ENCODE peak calls at places on chromosomes 3 and 15, in ten cellular contexts. One of them, this sample, is unnamed.

GRCh38 chr15:50993598-50993997 is 85.1 kb downstream of the AP4E1 start:
- DNase-seq in NCI-H1930: no peak
- DNase-seq in mesenchymal stem cell: no peak
- DNase-seq in frontal cortex: no peak
- DNase-seq in CD8-positive, alpha-beta memory T cell: no peak
- DNase-seq in aorta: no peak
- DNase-seq in immature natural killer cell: no peak
- DNase-seq in Caco-2: no peak
- DNase-seq in GM03348: no peak
- DNase-seq in neural crest cell: no peak
- DNase-seq in this sample: no peak

GRCh38 chr15:67107014-67107812 is 41.8 kb downstream of the SMAD3 start:
- DNase-seq in Caco-2: no peak
- DNase-seq in CD8-positive, alpha-beta memory T cell: no peak
- DNase-seq in neural crest cell: no peak
- DNase-seq in frontal cortex: peak; percentile 56
- DNase-seq in NCI-H1930: no peak
- DNase-seq in immature natural killer cell: peak; percentile 49
- DNase-seq in mesenchymal stem cell: peak; percentile 99
- DNase-seq in GM03348: peak; percentile 86
- DNase-seq in aorta: peak; percentile 86
- DNase-seq in this sample: peak; percentile 99

GRCh38 chr15:87557871-87558270 is 698.7 kb downstream of the NTRK3 start:
- DNase-seq in Caco-2: no peak
- DNase-seq in frontal cortex: no peak
- DNase-seq in CD8-positive, alpha-beta memory T cell: no peak
- DNase-seq in GM03348: no peak
- DNase-seq in NCI-H1930: no peak
- DNase-seq in aorta: no peak
- DNase-seq in mesenchymal stem cell: no peak
- DNase-seq in neural crest cell: no peak
- DNase-seq in immature natural killer cell: no peak
- DNase-seq in this sample: no peak

GRCh38 chr3:183538475-183538874 is 17.0 kb downstream of the KLHL6 start:
- DNase-seq in GM03348: no peak
- DNase-seq in frontal cortex: no peak
- DNase-seq in aorta: no peak
- DNase-seq in mesenchymal stem cell: no peak
- DNase-seq in immature natural killer cell: no peak
- DNase-seq in Caco-2: no peak
- DNase-seq in NCI-H1930: no peak
- DNase-seq in neural crest cell: no peak
- DNase-seq in CD8-positive, alpha-beta memory T cell: no peak
- DNase-seq in this sample: no peak

GRCh38 chr15:56913670-56914069 is 4.8 kb upstream of the TCF12 start:
- DNase-seq in aorta: no peak
- DNase-seq in NCI-H1930: no peak
- DNase-seq in Caco-2: no peak
- DNase-seq in mesenchymal stem cell: no peak
- DNase-seq in immature natural killer cell: no peak
- DNase-seq in CD8-positive, alpha-beta memory T cell: no peak
- DNase-seq in frontal cortex: no peak
- DNase-seq in GM03348: peak; percentile 50
- DNase-seq in neural crest cell: no peak
- DNase-seq in this sample: no peak

GRCh38 chr15:77577350-77577749 is 55.4 kb downstream of the LINGO1 start:
- DNase-seq in Caco-2: no peak
- DNase-seq in CD8-positive, alpha-beta memory T cell: no peak
- DNase-seq in neural crest cell: no peak
- DNase-seq in GM03348: no peak
- DNase-seq in NCI-H1930: no peak
- DNase-seq in frontal cortex: peak; percentile 76
- DNase-seq in mesenchymal stem cell: no peak
- DNase-seq in immature natural killer cell: no peak
- DNase-seq in aorta: no peak
- DNase-seq in this sample: no peak

GRCh38 chr3:190533511-190534282 is 19.8 kb downstream of the IL1RAP start:
- DNase-seq in immature natural killer cell: no peak
- DNase-seq in CD8-positive, alpha-beta memory T cell: no peak
- DNase-seq in GM03348: peak; percentile 92
- DNase-seq in mesenchymal stem cell: peak; percentile 89
- DNase-seq in frontal cortex: no peak
- DNase-seq in Caco-2: no peak
- DNase-seq in neural crest cell: no peak
- DNase-seq in aorta: peak; percentile 90
- DNase-seq in NCI-H1930: no peak
- DNase-seq in this sample: peak; percentile 96

GRCh38 chr3:37321260-37321852 is 147.0 kb upstream of the LRRFIP2 start:
- DNase-seq in immature natural killer cell: no peak
- DNase-seq in Caco-2: no peak
- DNase-seq in NCI-H1930: no peak
- DNase-seq in CD8-positive, alpha-beta memory T cell: no peak
- DNase-seq in GM03348: peak; percentile 5
- DNase-seq in mesenchymal stem cell: no peak
- DNase-seq in neural crest cell: no peak
- DNase-seq in frontal cortex: no peak
- DNase-seq in aorta: no peak
- DNase-seq in this sample: no peak

GRCh38 chr3:48088056-48088748 is 72.0 kb upstream of the MAP4 start:
- DNase-seq in aorta: no peak
- DNase-seq in CD8-positive, alpha-beta memory T cell: no peak
- DNase-seq in Caco-2: peak; percentile 34
- DNase-seq in neural crest cell: peak; percentile 14
- DNase-seq in GM03348: peak; percentile 31
- DNase-seq in mesenchymal stem cell: no peak
- DNase-seq in NCI-H1930: no peak
- DNase-seq in immature natural killer cell: peak; percentile 6
- DNase-seq in frontal cortex: no peak
- DNase-seq in this sample: no peak

This sample was measured in RCC 7860.